ENCODE peak calls at places on chromosome 16, in ten cellular contexts. X is CD4-positive, CD25-positive, alpha-beta regulatory T cell; A is HFF-Myc; R is fibroblast of the aortic adventitia; I is psoas muscle; Y is endothelial cell of umbilical vein; T is Peyer's patch; G is right cardiac atrium; H is neuronal stem cell; K is aorta. Q is an unnamed sample.

GRCh38 chr16:19289805-19290490 is 4.4 kb downstream of the CLEC19A start:
- DNase-seq in Y (no peak), R (no peak), I (no peak), T (no peak), G (no peak), X (no peak), K (no peak), A (no peak), H (peak; percentile 89), Q (peak; percentile 14)

GRCh38 chr16:75494696-75495601 is at the start of gene CHST6:
- DNase-seq in Y (peak; percentile 27), X (no peak), K (peak; percentile 62), A (no peak), I (no peak), H (peak; percentile 69), R (no peak), G (peak; percentile 73), T (no peak), Q (peak; percentile 57)

GRCh38 chr16:53967172-53967571 is 263.2 kb downstream of the FTO start:
- DNase-seq in K (no peak), T (no peak), G (no peak), H (no peak), A (no peak), Y (no peak), X (no peak), I (peak; percentile 64), R (no peak), Q (peak; percentile 32)

GRCh38 chr16:7363397-7364053 is 30.9 kb downstream of the RBFOX1 start:
- DNase-seq in X (no peak), Y (no peak), K (no peak), A (no peak), I (peak; percentile 86), R (no peak), T (no peak), G (peak; percentile 33), H (no peak), Q (no peak)

GRCh38 chr16:75244844-75245758 is 6.3 kb downstream of the BCAR1 start:
- DNase-seq in A (peak; percentile 94), R (peak; percentile 93), I (peak; percentile 96), T (peak; percentile 80), G (peak; percentile 87), Y (peak; percentile 94), X (no peak), K (peak; percentile 95), H (peak; percentile 75), Q (no peak)

GRCh38 chr16:72072514-72073342 is 9.7 kb downstream of the HPR start:
- DNase-seq in T (no peak), Y (peak; percentile 72), X (no peak), A (peak; percentile 10), G (no peak), K (no peak), I (no peak), R (peak; percentile 90), H (no peak), Q (no peak)

GRCh38 chr16:69171325-69172095 is 15.5 kb upstream of the SNTB2 start:
- DNase-seq in T (no peak), A (no peak), X (no peak), G (no peak), R (peak; percentile 76), I (no peak), Y (no peak), H (no peak), K (no peak), Q (no peak)

GRCh38 chr16:83952587-83952939 is 477 bp upstream of the OSGIN1 start:
- DNase-seq in X (no peak), R (peak; percentile 83), K (no peak), A (peak; percentile 33), G (no peak), Y (no peak), I (no peak), T (no peak), H (no peak), Q (no peak)

GRCh38 chr16:15032547-15033308 is 23.1 kb downstream of the NTAN1 start:
- DNase-seq in Y (no peak), X (no peak), T (no peak), I (no peak), R (no peak), K (no peak), G (no peak), A (no peak), H (no peak), Q (peak; percentile 53)

DNA sequence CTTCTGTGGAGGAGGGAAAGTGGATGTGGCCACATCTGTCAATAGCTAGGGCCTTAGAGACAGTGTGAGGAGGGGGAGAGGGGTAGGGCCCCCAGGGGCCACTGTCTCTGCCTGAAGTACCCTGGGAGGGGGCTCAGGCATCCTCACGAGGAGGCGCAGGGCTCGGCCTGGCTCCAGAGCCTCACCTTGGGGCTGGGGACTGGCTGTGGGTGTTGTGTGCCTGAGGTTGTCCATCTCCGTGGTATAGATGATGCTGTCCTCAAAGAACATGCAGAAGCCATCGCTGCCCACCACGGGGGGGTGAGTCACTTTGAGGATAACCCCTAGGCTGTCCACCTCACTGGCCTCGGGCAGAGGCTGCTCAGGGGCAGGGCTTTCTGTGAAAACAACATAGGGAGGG is 12.1 kb downstream of the PLEKHG4 start:
- DNase-seq in X (no peak), I (no peak), G (no peak), H (no peak), A (no peak), Y (no peak), T (no peak), R (no peak), K (no peak), Q (no peak)
- H3K4me3 ChIP-seq in X (no peak overlapping the region), I (no peak overlapping the region), G (no peak overlapping the region), H (no peak overlapping the region), A (no peak overlapping the region), Y (no peak overlapping the region), T (no peak overlapping the region), R (no peak overlapping the region), K (no peak overlapping the region), Q (no peak overlapping the region)

GRCh38 chr16:425082-425718 is at the start of gene RAB11FIP3:
- DNase-seq in X (peak; percentile 87), K (peak; percentile 87), H (peak; percentile 84), I (peak; percentile 90), G (peak; percentile 86), T (peak; percentile 92), Y (peak; percentile 88), R (peak; percentile 66), A (no peak), Q (peak; percentile 94)

GRCh38 chr16:426906-427249 is 1.4 kb downstream of the RAB11FIP3 start:
- DNase-seq in A (no peak), G (peak; percentile 22), T (no peak), H (no peak), K (no peak), Y (no peak), I (no peak), R (no peak), X (no peak), Q (no peak)

GRCh38 chr16:425740-426114 is 278 bp downstream of the RAB11FIP3 start:
- DNase-seq in Y (no peak), K (no peak), A (no peak), X (no peak), I (no peak), T (no peak), H (no peak), G (no peak), R (no peak), Q (no peak)

GRCh38 chr16:426115-426905 is 861 bp downstream of the RAB11FIP3 start:
- DNase-seq in Y (peak; percentile 16), A (no peak), H (no peak), K (no peak), I (peak; percentile 63), X (no peak), G (peak; percentile 36), T (no peak), R (no peak), Q (peak; percentile 23)

DNA sequence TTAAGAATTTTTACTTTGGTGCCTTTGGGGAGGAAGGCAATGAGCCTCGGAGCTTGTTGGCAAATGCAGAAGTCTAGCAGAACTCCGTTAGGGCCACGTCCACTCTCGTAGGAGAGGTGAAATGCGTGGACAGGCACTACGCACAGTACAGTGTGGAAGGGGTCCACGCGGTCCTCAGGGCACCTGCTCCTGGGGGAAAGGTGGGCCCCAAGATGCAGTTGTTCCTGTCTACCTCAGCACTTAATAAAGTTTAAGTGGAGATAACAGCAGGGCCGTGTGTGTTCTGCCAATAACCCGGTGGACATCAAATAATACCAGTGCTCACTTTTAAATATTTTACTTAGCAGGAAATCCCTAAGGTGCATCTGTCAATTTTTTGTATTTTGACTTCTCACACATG is 1.8 kb downstream of the RAB11FIP3 start:
- DNase-seq in H (no peak), G (no peak), T (no peak), R (no peak), Y (peak; percentile 18), X (no peak), A (no peak), K (no peak), I (no peak), Q (no peak)
- H3K4me3 ChIP-seq in H (peak overlapping the region; percentile 87), G (peak overlapping the region; percentile 97), T (no peak overlapping the region), R (peak overlapping the region; percentile 77), Y (peak overlapping the region; percentile 77), X (peak overlapping the region; percentile 40), A (peak overlapping the region; percentile 65), K (peak overlapping the region; percentile 96), I (peak overlapping the region; percentile 89), Q (peak overlapping the region; percentile 89)

DNA sequence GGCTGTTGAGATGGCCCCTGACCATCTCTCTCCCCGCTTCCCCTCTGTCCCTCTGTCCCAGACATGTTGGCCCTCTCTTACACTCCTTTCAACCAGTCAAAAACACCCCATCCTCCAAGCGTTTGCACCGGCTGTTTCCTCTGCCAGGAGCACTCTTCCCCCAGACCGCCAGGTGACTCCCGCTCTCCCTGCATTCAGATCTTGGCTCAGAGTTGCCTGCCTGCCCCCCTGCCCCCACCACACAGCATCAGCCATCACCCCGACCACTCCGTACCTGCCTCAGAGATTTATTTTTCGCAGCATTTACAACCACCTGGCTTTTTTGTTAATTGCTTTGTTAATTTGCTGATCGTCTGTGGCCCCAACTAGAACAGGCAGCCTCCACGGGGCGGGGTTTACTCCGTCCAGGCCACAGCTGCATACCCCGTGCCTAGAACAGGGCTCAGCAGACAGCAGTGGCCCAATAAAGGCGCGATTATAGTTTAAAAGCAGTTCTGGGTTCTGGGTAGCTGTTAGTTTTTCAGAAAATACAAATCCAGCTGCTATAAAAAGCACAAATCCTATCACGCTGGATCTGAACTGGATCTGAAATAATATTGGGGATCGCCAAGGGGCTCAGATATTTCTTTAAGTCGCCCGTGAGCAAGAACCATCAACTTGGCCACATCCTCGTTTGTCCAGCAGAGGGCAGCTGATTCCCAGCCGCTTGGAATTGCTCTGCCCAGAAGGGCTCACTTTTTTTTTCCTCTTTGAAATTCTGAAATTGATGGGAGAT is 173.6 kb downstream of the IRF8 start:
- DNase-seq in H (peak; percentile 57), A (peak; percentile 33), X (no peak), G (peak; percentile 64), I (no peak), K (peak; percentile 72), R (peak; percentile 87), Y (peak; percentile 75), T (peak; percentile 84), Q (peak; percentile 65)
- H3K4me3 ChIP-seq in H (no peak overlapping the region), A (no peak overlapping the region), X (no peak overlapping the region), G (no peak overlapping the region), I (no peak overlapping the region), K (no peak overlapping the region), R (no peak overlapping the region), Y (no peak overlapping the region), T (no peak overlapping the region), Q (no peak overlapping the region)

DNA sequence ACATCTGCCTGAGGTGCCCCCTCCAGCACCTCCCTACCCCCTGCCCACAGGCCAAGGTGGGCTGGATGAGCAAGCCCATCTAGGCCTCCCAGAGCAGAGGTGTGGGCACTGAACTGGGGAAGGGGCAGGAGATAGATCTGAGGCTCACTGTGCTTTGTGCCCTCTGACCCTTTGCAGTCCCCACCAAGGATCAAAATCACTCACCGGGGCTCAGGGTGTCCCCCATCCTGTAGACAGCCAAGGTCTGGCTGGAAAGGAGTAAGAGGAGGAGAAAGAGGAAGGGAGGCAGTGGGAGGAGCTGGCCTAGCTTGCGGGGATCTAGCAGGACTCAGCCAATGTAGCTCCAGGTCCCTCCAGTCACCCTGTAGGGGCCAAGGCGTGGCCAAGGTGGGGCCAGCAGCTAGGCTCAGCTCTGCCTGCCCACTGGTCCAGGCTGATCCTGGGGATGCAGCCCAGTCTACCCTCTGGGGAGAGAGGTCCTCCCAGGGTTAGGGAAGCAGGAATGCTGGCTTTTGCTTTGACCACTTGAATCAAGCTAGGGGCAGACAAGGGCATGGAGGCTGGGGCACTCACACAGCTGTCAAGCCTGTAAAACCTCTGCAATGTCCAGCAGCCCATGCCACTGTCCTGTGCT is 1.8 kb downstream of the SLC12A4 start:
- DNase-seq in K (peak; percentile 77), Y (peak; percentile 29), R (peak; percentile 66), I (no peak), A (peak; percentile 42), T (no peak), X (no peak), G (peak; percentile 74), H (no peak), Q (no peak)
- H3K4me3 ChIP-seq in K (peak overlapping the region; percentile 86), Y (peak overlapping the region; percentile 97), R (peak overlapping the region; percentile 89), I (peak overlapping the region; percentile 88), A (peak overlapping the region; percentile 94), T (no peak overlapping the region), X (peak overlapping the region; percentile 72), G (peak overlapping the region; percentile 73), H (peak overlapping the region; percentile 53), Q (peak overlapping the region; percentile 68)